ENCODE peak calls at places on chromosomes 7 and 10, in five cellular contexts. N is A549, L is astrocyte of the spinal cord, P is Right ventricle myocardium superior, Q is pancreas. U is an unnamed sample.

GRCh38 chr7:77897004-77897547 is 98.5 kb downstream of the PHTF2 start:
- DNase-seq in L (no peak), P (no peak), Q (no peak), N (no peak), U (no peak)

GRCh38 chr7:135673360-135673706 is 11.0 kb downstream of the STMP1 start:
- DNase-seq in Q (no peak), L (peak), P (no peak), N (no peak), U (no peak)

GRCh38 chr10:122688293-122688989 is 11.2 kb downstream of the C10orf120 start:
- DNase-seq in L (no peak), Q (no peak), N (peak), P (no peak), U (peak)

GRCh38 chr10:100827819-100828743 is 82.7 kb downstream of the PAX2 start:
- DNase-seq in Q (peak), P (no peak), L (no peak), N (peak), U (peak)

GRCh38 chr10:122786269-122786668 is 59.4 kb downstream of the CUZD1 start:
- DNase-seq in Q (no peak), P (no peak), N (peak), L (peak), U (no peak)

GRCh38 chr10:34106356-34106885 is 708.7 kb downstream of the PARD3 start:
- DNase-seq in P (no peak), L (no peak), N (no peak), Q (no peak), U (no peak)

GRCh38 chr7:45888993-45889366 is 692 bp downstream of the IGFBP1 start:
- DNase-seq in L (no peak), Q (no peak), N (no peak), P (no peak), U (no peak)

GRCh38 chr7:100688593-100688860 is 5.5 kb downstream of the GIGYF1 start:
- DNase-seq in P (no peak), L (no peak), N (no peak), Q (no peak), U (no peak)

GRCh38 chr7:95470452-95470851 is 15.3 kb upstream of the ASB4 start:
- DNase-seq in P (no peak), Q (no peak), L (peak), N (peak), U (no peak)

GRCh38 chr7:75945297-75946168 is 30.6 kb downstream of the POR start:
- DNase-seq in Q (no peak), N (peak), P (no peak), L (no peak), U (no peak)

GRCh38 chr10:113227045-113227444 is 277.0 kb downstream of the TCF7L2 start:
- DNase-seq in L (no peak), P (no peak), N (no peak), Q (no peak), U (no peak)

GRCh38 chr10:125174360-125174759 is 14.0 kb upstream of the CTBP2 start:
- DNase-seq in N (no peak), L (no peak), P (no peak), Q (no peak), U (no peak)

GRCh38 chr10:86520871-86521619 is 547 bp downstream of the WAPL start:
- DNase-seq in L (peak), N (peak), Q (peak), P (peak), U (peak)

GRCh38 chr7:36185732-36186131 is 32.7 kb downstream of the EEPD1 start:
- DNase-seq in L (no peak), Q (no peak), P (no peak), N (no peak), U (no peak)

GRCh38 chr7:158863611-158864506 is 7.5 kb downstream of the DYNC2I1 start:
- DNase-seq in Q (peak), P (peak), N (peak), L (peak), U (peak)

GRCh38 chr10:104614245-104614831 is 26.8 kb upstream of the SORCS3 start:
- DNase-seq in L (peak), P (no peak), N (peak), Q (no peak), U (no peak)